ENCODE peak calls at places on chromosomes 2 and 18, in seven cellular contexts. F is neural progenitor cell, G is hepatocyte, V is HCT116, C is PC-3, U is MM.1S, H is GM23248. W is an unnamed sample.

GRCh38 chr2:219619235-219619634 is 8.2 kb upstream of the SLC4A3 start:
- DNase-seq in C (no peak), H (no peak), F (peak), G (no peak), U (no peak), V (no peak), W (peak)

GRCh38 chr2:15982285-15982967 is 42.1 kb downstream of the MYCN start:
- DNase-seq in C (no peak), V (no peak), G (no peak), H (no peak), F (no peak), U (no peak), W (no peak)

GRCh38 chr2:208783184-208783583 is 376.6 kb downstream of the PTH2R start:
- DNase-seq in F (peak), C (no peak), G (no peak), V (peak), H (no peak), U (no peak), W (no peak)

GRCh38 chr2:239716536-239717318 is 308.4 kb downstream of the NDUFA10 start:
- DNase-seq in U (no peak), C (no peak), H (peak), G (peak), V (no peak), F (no peak), W (no peak)

GRCh38 chr2:33903237-33903636 is 304.1 kb upstream of the FAM98A start:
- DNase-seq in F (no peak), U (no peak), H (no peak), V (no peak), C (no peak), G (no peak), W (no peak)

GRCh38 chr2:136117909-136118818 is at the start of gene CXCR4:
- DNase-seq in V (peak), H (peak), U (peak), F (peak), G (peak), C (peak), W (peak)

GRCh38 chr2:104804148-104804890 is 49.6 kb upstream of the POU3F3 start:
- DNase-seq in V (no peak), C (no peak), G (no peak), H (no peak), U (no peak), F (peak), W (peak)

GRCh38 chr2:26598336-26599006 is 42.7 kb downstream of the CIB4 start:
- DNase-seq in G (no peak), C (no peak), U (no peak), F (peak), H (no peak), V (no peak), W (no peak)

GRCh38 chr2:101253013-101253712 is 477 bp downstream of the CNOT11 start:
- DNase-seq in G (peak), U (peak), F (peak), H (peak), V (no peak), C (peak), W (peak)

GRCh38 chr2:10389596-10389995 is 58.5 kb downstream of the ODC1 start:
- DNase-seq in V (no peak), G (peak), F (no peak), H (peak), C (peak), U (no peak), W (no peak)

GRCh38 chr2:154375625-154376020 is 322.9 kb upstream of the KCNJ3 start:
- DNase-seq in C (peak), U (no peak), G (peak), V (peak), H (peak), F (peak), W (peak)

GRCh38 chr18:45828917-45829811 is 3.7 kb downstream of the SIGLEC15 start:
- DNase-seq in H (no peak), F (no peak), V (no peak), G (peak), C (no peak), U (no peak), W (no peak)

GRCh38 chr2:241238693-241239198 is 50.3 kb downstream of the ANO7 start:
- DNase-seq in C (no peak), V (no peak), F (no peak), U (no peak), H (no peak), G (no peak), W (no peak)

GRCh38 chr18:10793730-10794370 is 268.0 kb downstream of the NAPG start:
- DNase-seq in G (no peak), H (no peak), F (no peak), V (no peak), U (no peak), C (no peak), W (no peak)

GRCh38 chr2:196293751-196294486 is 122.5 kb upstream of the STK17B start:
- DNase-seq in F (no peak), G (peak), U (no peak), H (peak), C (peak), V (no peak), W (no peak)

GRCh38 chr2:236001854-236002253 is 166.3 kb downstream of the GBX2 start:
- DNase-seq in H (no peak), G (no peak), C (no peak), F (no peak), V (no peak), U (no peak), W (no peak)

GRCh38 chr2:191297031-191297430 is 51.8 kb downstream of the MYO1B start:
- DNase-seq in F (no peak), G (no peak), U (no peak), V (no peak), H (peak), C (no peak), W (no peak)

GRCh38 chr2:172427990-172428840 is 829 bp downstream of the ITGA6 start:
- DNase-seq in C (peak), F (peak), V (no peak), H (peak), U (peak), G (peak), W (peak)

GRCh38 chr2:232434091-232434490 is 21.9 kb upstream of the ALPI start:
- DNase-seq in G (no peak), V (no peak), C (no peak), F (no peak), U (no peak), H (no peak), W (no peak)

GRCh38 chr2:24313744-24314632 is 46.3 kb downstream of the ITSN2 start:
- DNase-seq in C (peak), F (no peak), G (no peak), U (no peak), V (no peak), H (peak), W (no peak)

GRCh38 chr2:38187416-38188127 is 111.6 kb upstream of the CYP1B1 start:
- DNase-seq in F (no peak), C (peak), V (no peak), H (peak), G (peak), U (no peak), W (no peak)

GRCh38 chr2:170817999-170818293 is 1.3 kb downstream of the GAD1 start:
- DNase-seq in C (no peak), F (peak), H (no peak), G (no peak), U (no peak), V (no peak), W (peak)

GRCh38 chr18:48786621-48787522 is 163.9 kb downstream of the SMAD7 start:
- DNase-seq in H (no peak), C (no peak), U (no peak), F (no peak), G (no peak), V (no peak), W (no peak)

GRCh38 chr2:37000988-37001556 is 34.7 kb upstream of the STRN start:
- DNase-seq in U (no peak), C (no peak), V (no peak), H (no peak), F (no peak), G (no peak), W (no peak)

GRCh38 chr2:241049739-241050623 is 51.6 kb downstream of the SNED1 start:
- DNase-seq in H (no peak), C (no peak), V (no peak), F (peak), U (no peak), G (peak), W (peak)

GRCh38 chr2:114127372-114127771 is 237.5 kb downstream of the ACTR3 start:
- DNase-seq in V (no peak), U (no peak), H (peak), G (peak), C (no peak), F (no peak), W (no peak)

DNA sequence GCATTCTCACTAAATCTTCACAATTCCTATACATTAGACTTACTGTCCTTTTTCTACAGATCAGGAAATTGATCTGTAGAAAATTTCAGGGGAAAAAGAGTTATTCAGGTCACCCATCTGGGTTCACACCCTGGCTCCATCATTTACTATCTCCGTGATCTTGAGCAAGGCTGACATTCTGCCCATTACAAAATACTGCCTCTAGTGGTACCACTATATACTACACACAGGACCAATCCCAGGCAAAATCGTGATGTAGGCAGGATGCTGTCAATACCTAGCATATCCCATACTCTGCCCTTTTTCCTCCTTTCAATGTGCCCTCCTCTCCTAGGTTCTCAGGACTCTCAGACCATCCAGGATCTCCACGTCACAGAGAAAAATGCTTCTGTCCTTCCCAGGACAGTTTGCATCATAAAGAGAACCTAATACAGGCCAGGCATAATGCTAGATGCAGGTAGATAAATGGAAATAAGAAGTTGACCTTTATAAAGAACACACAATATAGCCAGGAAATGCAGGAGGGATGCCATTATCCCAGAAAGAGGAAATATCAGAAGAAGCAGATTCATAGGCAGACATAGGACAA is 101.9 kb downstream of the CDH20 start:
- DNase-seq in F (peak), C (peak), V (peak), H (peak), U (no peak), G (peak), W (peak)
- TF ChIP-seq EZH2phosphoT487 in F (no peak), C (no peak), V (no peak), H (no peak), U (no peak), G (no peak), W (no peak)

DNA sequence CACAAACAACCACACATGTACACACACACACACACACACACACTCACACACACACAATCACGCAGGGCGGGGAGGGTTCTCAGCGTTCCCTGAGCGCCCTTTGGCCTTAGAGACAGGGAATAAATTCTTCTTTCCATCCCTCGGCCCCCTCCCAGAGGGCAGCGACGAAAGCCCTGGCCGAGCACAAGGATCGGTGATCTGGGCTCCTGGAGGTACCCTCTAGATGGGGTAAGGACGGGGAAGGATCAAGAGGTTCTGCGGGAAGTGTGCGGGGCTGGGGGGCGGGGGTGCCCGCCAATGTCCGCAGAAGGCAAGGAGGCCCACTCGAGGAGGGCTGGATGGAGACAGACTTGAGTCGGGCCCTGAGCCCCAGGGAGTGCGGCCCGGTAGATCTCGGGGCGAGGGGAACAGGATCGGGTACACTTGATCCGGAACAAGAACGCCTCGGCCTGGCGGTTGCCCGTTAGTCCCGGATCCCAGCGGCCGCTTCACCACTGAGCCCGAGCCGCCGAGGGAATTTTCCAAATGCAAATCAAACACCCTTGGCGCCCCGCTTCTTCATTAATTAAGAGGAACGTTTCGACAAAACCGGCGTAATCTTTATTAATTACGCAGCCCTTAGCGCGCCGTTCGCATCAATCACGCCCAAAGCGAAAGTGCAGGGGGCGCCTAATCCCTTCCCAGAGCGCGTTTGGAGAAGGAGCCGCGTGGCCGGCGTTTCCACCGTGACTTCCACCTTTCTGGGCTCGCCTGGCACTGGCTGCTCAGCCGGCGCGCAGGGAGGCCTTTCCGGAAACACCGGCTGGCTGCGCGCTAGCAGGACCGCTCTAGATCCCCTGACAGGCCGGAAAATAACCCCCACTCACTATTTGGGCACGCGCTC is 7.0 kb upstream of the PAX3 start:
- DNase-seq in C (no peak), U (no peak), V (no peak), F (peak), G (no peak), H (peak), W (peak)
- TF ChIP-seq EZH2 in C (no peak), U (no peak), V (no peak), F (peak), G (peak), H (peak), W (peak)

DNA sequence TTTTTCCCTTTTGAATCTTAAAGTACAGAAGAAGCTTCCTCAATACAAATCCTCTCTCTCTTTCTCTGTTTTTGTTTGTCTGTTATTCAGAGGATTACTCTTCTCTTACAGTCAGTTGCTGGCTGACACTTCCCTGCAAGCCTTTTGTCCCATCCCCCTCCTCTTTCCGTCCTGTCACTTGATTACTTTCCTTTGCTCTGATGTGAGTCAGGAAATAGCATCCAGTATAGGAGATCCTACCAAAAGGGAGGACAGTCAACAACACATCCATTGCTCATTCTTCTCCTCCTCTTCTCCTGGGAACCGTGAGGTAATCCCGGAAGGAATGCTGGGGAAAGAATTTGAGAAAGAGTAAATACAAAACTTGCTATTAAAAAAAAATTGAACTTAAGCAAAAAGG is 79.3 kb upstream of the SCN7A start:
- DNase-seq in G (no peak), F (peak), C (peak), V (no peak), H (peak), U (no peak), W (peak)
- TF ChIP-seq EZH2phosphoT487 in G (no peak), F (no peak), C (no peak), V (no peak), H (no peak), U (no peak), W (no peak)

GRCh38 chr2:121096611-121097010 is 188.4 kb downstream of the TFCP2L1 start:
- DNase-seq in C (no peak), H (no peak), F (no peak), G (no peak), U (peak), V (no peak), W (no peak)

GRCh38 chr2:121102949-121103348 is 182.1 kb downstream of the TFCP2L1 start:
- DNase-seq in C (no peak), V (no peak), U (no peak), H (no peak), G (no peak), F (no peak), W (no peak)

GRCh38 chr2:121098556-121098955 is 186.4 kb downstream of the TFCP2L1 start:
- DNase-seq in H (no peak), G (no peak), F (no peak), U (peak), C (no peak), V (no peak), W (no peak)

GRCh38 chr2:121101093-121101715 is 183.8 kb downstream of the TFCP2L1 start:
- DNase-seq in H (no peak), F (no peak), C (no peak), V (no peak), G (no peak), U (no peak), W (no peak)

GRCh38 chr2:121099329-121100318 is 185.4 kb downstream of the TFCP2L1 start:
- DNase-seq in H (peak), G (no peak), C (peak), F (peak), V (peak), U (no peak), W (peak)
- TF ChIP-seq EZH2 in H (no peak), G (no peak), C (no peak), F (no peak), V (no peak), U (no peak), W (no peak)

GRCh38 chr2:176261136-176261535 is 8.1 kb upstream of the MTX2 start:
- DNase-seq in U (no peak), F (no peak), C (no peak), V (no peak), H (no peak), G (no peak), W (no peak)
- TF ChIP-seq EZH2phosphoT487 in U (no peak), F (no peak), C (no peak), V (no peak), H (no peak), G (no peak), W (no peak)

DNA sequence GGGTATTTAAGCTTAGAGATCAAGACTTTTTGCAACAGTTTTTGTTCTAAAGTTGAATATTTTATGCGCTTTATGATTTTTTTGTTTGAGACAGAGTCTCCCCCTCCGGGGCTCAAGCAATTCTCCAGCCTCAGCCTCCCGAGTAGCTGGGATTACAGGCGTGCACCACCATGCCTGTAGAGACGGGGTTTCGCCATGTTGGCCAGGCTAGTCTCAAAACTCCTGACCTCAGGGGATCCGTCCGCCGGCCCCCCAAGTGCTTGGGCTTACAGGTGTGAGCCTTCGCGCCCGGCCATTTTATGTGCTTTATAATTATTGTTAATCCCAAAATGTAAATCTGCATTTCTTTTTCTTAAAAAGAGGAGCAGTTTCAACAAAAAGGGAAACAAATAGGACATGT is 29.0 kb downstream of the TBR1 start:
- DNase-seq in V (no peak), G (no peak), H (no peak), C (no peak), F (no peak), U (no peak), W (no peak)
- TF ChIP-seq EZH2 in V (no peak), G (no peak), H (no peak), C (no peak), F (no peak), U (no peak), W (no peak)

DNA sequence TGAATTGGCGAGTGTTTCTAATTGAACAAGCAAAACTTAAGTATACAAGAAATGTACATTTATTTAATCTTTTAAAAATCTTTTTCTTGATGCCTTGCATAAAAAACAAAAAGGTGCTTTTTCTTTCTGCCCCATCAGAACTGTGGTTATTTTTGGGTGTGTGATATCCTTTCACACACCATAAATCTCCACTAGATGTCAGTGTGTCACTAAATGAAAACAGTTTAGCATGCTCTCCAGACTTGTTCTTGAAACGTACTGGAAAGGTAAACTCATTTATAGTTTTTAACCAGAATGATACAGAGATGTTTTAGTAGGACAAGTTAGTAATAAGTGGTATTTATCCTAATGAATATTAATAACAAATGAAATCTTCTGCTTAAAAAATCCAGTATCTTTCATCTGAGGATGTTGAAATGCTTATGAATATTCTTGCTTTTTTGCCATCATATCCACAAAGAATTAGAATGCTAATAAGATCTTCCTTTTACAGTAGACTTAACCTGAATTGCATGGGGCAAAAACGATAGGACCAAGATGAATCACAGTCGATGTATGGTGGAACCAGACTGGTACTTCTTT is 96.8 kb downstream of the UBE2E3 start:
- DNase-seq in U (peak), G (peak), C (peak), F (peak), V (peak), H (peak), W (peak)
- TF ChIP-seq EZH2phosphoT487 in U (no peak), G (no peak), C (no peak), F (no peak), V (no peak), H (no peak), W (no peak)

GRCh38 chr2:30615926-30616325 is 168.9 kb downstream of the LCLAT1 start:
- DNase-seq in H (no peak), F (no peak), G (no peak), C (no peak), U (no peak), V (no peak), W (no peak)

GRCh38 chr2:30608643-30609042 is 161.6 kb downstream of the LCLAT1 start:
- DNase-seq in G (no peak), C (peak), F (no peak), V (no peak), U (no peak), H (peak), W (no peak)

GRCh38 chr2:30611572-30611971 is 164.5 kb downstream of the LCLAT1 start:
- DNase-seq in F (no peak), V (no peak), G (peak), H (peak), U (no peak), C (no peak), W (no peak)

GRCh38 chr2:30612371-30612770 is 165.3 kb downstream of the LCLAT1 start:
- DNase-seq in V (no peak), U (no peak), F (no peak), G (peak), C (no peak), H (no peak), W (no peak)

GRCh38 chr2:30613001-30613400 is 166.0 kb downstream of the LCLAT1 start:
- DNase-seq in F (peak), V (no peak), C (no peak), G (no peak), U (no peak), H (no peak), W (no peak)
- TF ChIP-seq EZH2 in F (no peak), V (no peak), C (no peak), G (no peak), U (no peak), H (no peak), W (no peak)